ENCODE peak calls at places on chromosomes 12 and 14, in ten cellular contexts. D is MM.1S, C is fibroblast of mammary gland, S is epithelial cell of esophagus, N is sigmoid colon, Q is HepG2, U is BJ, E is testis, A is cardiac fibroblast, H is dorsolateral prefrontal cortex. F is an unnamed sample.

GRCh38 chr12:68334136-68334535 is 2.0 kb upstream of the MDM1 start:
- DNase-seq in D (no peak), C (no peak), S (peak), N (no peak), Q (no peak), U (no peak), E (peak), A (no peak), H (no peak), F (no peak)

GRCh38 chr12:47721431-47721973 is 3.8 kb downstream of the ENDOU start:
- DNase-seq in D (no peak), C (no peak), S (no peak), N (no peak), Q (no peak), U (no peak), E (no peak), A (no peak), H (no peak), F (no peak)

GRCh38 chr14:59869381-59870255 is 958 bp downstream of the RTN1 start:
- DNase-seq in D (no peak), C (no peak), S (no peak), N (peak), Q (no peak), U (no peak), E (peak), A (no peak), H (peak), F (no peak)

GRCh38 chr14:85250369-85250768 is 279.6 kb upstream of the FLRT2 start:
- DNase-seq in D (no peak), C (no peak), S (no peak), N (no peak), Q (no peak), U (no peak), E (no peak), A (no peak), H (no peak), F (peak)

GRCh38 chr12:53071591-53072551 is 7.3 kb downstream of the SPRYD3 start:
- DNase-seq in D (no peak), C (peak), S (no peak), N (peak), Q (no peak), U (no peak), E (peak), A (peak), H (no peak), F (peak)

GRCh38 chr12:21776242-21776641 is 1.7 kb upstream of the KCNJ8 start:
- DNase-seq in D (no peak), C (no peak), S (no peak), N (no peak), Q (no peak), U (no peak), E (no peak), A (no peak), H (no peak), F (no peak)

GRCh38 chr14:90759370-90760054 is 56.7 kb downstream of the TTC7B start:
- DNase-seq in D (no peak), C (peak), S (no peak), N (no peak), Q (no peak), U (no peak), E (no peak), A (no peak), H (no peak), F (no peak)

GRCh38 chr12:4506870-4507269 is 31.8 kb upstream of the RAD51AP1 start:
- DNase-seq in D (peak), C (peak), S (peak), N (no peak), Q (no peak), U (peak), E (no peak), A (peak), H (no peak), F (peak)

GRCh38 chr12:85568395-85569103 is 267.7 kb downstream of the RASSF9 start:
- DNase-seq in D (no peak), C (no peak), S (peak), N (no peak), Q (peak), U (no peak), E (no peak), A (no peak), H (no peak), F (no peak)

GRCh38 chr14:22492601-22493000 is 96.4 kb downstream of the DAD1 start:
- DNase-seq in D (no peak), C (no peak), S (no peak), N (no peak), Q (no peak), U (no peak), E (peak), A (no peak), H (no peak), F (no peak)

GRCh38 chr14:28913056-28913455 is 146.5 kb downstream of the FOXG1 start:
- DNase-seq in D (no peak), C (no peak), S (no peak), N (no peak), Q (no peak), U (no peak), E (no peak), A (no peak), H (no peak), F (no peak)

GRCh38 chr12:117850048-117850447 is 118.7 kb downstream of the KSR2 start:
- DNase-seq in D (peak), C (peak), S (peak), N (no peak), Q (peak), U (no peak), E (peak), A (peak), H (no peak), F (peak)

GRCh38 chr14:91947196-91948184 is at the start of gene FBLN5:
- DNase-seq in D (no peak), C (peak), S (peak), N (peak), Q (no peak), U (peak), E (peak), A (peak), H (peak), F (peak)

GRCh38 chr14:51922624-51923023 is 62.2 kb downstream of the GNG2 start:
- DNase-seq in D (no peak), C (no peak), S (no peak), N (peak), Q (no peak), U (no peak), E (peak), A (peak), H (no peak), F (peak)

GRCh38 chr14:89855961-89856360 is 98.6 kb downstream of the EFCAB11 start:
- DNase-seq in D (no peak), C (peak), S (peak), N (no peak), Q (no peak), U (peak), E (no peak), A (peak), H (no peak), F (peak)

GRCh38 chr12:15700595-15700994 is 88.6 kb downstream of the EPS8 start:
- DNase-seq in D (peak), C (peak), S (peak), N (no peak), Q (no peak), U (peak), E (no peak), A (peak), H (no peak), F (peak)

GRCh38 chr12:32493282-32493681 is 93.9 kb downstream of the FGD4 start:
- DNase-seq in D (no peak), C (no peak), S (no peak), N (no peak), Q (no peak), U (no peak), E (no peak), A (no peak), H (no peak), F (no peak)

DNA sequence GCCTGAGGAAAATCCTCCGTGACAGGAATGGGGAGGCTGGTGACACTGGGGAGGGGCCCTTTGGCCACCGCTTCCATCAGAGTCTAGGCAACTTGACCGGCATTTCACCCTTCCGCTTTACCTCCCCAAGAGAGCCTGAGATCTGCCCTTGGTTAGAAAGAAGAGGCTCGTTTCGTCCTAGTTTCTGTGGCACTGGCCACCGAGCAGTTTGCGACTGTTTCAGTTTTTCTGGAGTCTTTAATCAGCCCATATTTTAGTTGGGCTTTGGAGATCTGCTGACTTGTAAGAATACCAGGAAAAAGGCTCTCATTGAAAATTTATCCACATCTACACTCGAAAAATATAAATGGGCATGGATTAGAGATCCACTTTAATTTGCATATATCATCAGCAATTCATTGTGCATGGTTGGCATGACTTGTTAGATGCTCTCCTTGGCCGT is 414 bp upstream of the ANKS1B start:
- DNase-seq in D (peak), C (no peak), S (peak), N (no peak), Q (no peak), U (no peak), E (no peak), A (no peak), H (no peak), F (peak)
- H3K4me3 ChIP-seq in D (peak), C (peak), S (peak), N (peak), Q (peak), U (peak), E (peak), A (peak), H (peak), F (peak)

DNA sequence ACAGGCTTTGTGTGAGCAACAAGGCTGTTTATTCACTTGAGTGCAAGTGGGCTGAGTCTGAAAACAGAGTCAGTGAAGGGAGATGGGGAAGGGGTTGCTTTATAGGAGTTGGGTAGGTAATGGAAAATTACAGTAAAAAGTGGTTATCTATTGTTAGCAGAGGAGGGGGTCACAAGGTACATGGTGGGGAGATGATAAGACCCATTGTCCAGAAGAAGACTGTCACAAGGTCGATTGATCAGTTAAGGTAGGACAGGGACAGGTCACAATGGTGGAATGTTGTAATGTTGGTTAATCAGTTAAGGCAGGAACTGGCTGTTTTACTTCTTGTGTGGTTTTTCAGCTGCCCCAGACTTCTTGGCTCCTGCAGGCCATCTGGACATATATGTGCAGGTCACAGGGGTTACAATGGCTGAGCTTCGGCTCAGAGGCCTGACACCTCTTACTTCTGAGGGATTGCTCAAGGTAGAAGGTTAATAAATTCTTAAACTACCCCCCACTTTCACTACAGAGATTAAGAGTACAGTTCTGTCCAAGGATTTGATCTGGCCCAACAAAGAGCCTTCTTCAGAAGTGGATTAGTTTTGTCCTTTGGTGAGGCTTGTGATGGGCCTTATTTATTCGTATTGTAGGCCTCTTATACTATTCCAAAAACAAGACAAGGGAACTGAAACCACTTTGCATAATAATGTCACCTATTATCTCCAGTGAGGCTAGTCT is 13.8 kb upstream of the DHRS4 start:
- DNase-seq in D (no peak), C (no peak), S (no peak), N (no peak), Q (peak), U (no peak), E (no peak), A (no peak), H (no peak), F (no peak)
- TF ChIP-seq CTCF in D (no peak), C (no peak), S (no peak), N (no peak), Q (no peak), U (no peak), E (no peak), A (no peak), H (no peak), F (no peak)

DNA sequence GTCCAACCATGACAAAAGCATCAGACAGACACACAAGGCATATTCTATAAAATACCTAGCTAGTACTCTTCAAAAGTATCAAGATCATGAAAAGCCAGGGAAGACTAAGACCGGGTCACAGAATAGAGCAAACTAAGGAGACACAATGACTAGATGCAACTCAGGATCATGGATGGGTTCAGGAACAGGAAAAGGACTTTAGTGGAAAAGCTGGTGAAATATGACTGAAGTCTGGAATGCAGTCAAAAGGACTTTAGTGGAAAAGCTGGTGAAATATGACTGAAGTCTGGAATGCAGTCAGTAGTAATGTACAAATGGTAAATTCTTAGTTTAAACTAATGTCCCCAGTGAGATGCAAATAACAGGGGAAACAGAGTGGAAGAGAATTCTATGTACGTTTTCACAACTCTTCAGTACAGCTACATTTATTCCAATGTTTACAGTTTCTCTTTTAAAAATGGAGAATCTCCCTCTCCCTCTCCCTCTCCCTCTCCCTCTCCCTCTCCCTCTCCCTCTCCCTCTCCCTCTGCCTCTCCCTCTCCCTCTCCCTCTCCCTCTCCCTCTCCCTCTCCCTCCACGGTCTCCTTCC is 49.1 kb downstream of the ITPR2 start:
- DNase-seq in D (no peak), C (no peak), S (no peak), N (no peak), Q (no peak), U (no peak), E (no peak), A (no peak), H (no peak), F (no peak)
- H3K4me3 ChIP-seq in D (no peak), C (peak), S (no peak), N (no peak), Q (no peak), U (no peak), E (no peak), A (no peak), H (no peak), F (no peak)

GRCh38 chr12:19855876-19856275 is 416.6 kb downstream of the AEBP2 start:
- DNase-seq in D (no peak), C (no peak), S (no peak), N (no peak), Q (no peak), U (no peak), E (no peak), A (peak), H (no peak), F (no peak)
- TF ChIP-seq CTCF in D (no peak), C (no peak), S (no peak), N (no peak), Q (no peak), U (no peak), E (no peak), A (no peak), H (no peak), F (no peak)

GRCh38 chr12:29728033-29728432 is 55.7 kb downstream of the TMTC1 start:
- DNase-seq in D (no peak), C (no peak), S (no peak), N (no peak), Q (no peak), U (no peak), E (no peak), A (no peak), H (no peak), F (no peak)

GRCh38 chr12:29725587-29726320 is 58.0 kb downstream of the TMTC1 start:
- DNase-seq in D (no peak), C (peak), S (no peak), N (peak), Q (no peak), U (no peak), E (peak), A (peak), H (peak), F (peak)

GRCh38 chr12:29730481-29730880 is 53.3 kb downstream of the TMTC1 start:
- DNase-seq in D (no peak), C (no peak), S (no peak), N (no peak), Q (no peak), U (no peak), E (no peak), A (no peak), H (no peak), F (no peak)

GRCh38 chr12:29726321-29726692 is 57.4 kb downstream of the TMTC1 start:
- DNase-seq in D (no peak), C (peak), S (no peak), N (no peak), Q (no peak), U (no peak), E (no peak), A (peak), H (no peak), F (peak)

DNA sequence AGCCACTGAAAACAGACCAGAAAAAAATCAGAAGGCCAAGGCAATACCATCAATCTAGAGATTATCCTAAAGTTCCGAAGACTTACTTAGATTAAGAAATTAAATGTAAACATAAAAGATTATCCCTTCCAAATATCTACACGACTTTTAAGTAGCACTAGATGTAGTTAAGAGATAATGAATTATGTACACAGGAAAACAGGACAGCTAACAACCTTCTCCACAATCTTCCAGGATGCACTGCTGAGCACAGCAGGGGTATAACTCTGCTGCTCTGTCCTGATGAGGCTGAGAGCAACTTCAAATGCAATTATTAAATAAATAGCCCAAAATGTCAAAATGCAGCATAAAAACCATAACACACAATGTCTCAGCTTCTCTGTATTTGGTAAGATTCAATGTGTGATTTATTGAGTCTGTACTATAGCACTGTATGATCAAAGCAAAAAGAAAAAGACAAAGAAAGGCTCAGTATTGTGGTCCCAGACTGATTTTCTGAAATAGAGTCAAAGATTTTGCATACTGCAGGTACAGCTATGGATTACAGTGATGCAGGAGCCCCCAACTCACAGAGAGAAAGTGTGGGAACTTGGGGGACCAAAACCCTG is 56.9 kb downstream of the TMTC1 start:
- DNase-seq in D (no peak), C (no peak), S (no peak), N (no peak), Q (no peak), U (no peak), E (no peak), A (no peak), H (no peak), F (no peak)
- H3K4me3 ChIP-seq in D (no peak), C (no peak), S (no peak), N (no peak), Q (no peak), U (no peak), E (no peak), A (no peak), H (no peak), F (no peak)

GRCh38 chr12:107402041-107403022 is 283.3 kb upstream of the PWP1 start:
- DNase-seq in D (peak), C (peak), S (peak), N (no peak), Q (peak), U (no peak), E (peak), A (peak), H (no peak), F (peak)
- TF ChIP-seq CTCF in D (peak), C (peak), S (peak), N (no peak), Q (peak), U (peak), E (peak), A (peak), H (peak), F (peak)

GRCh38 chr12:565589-566105 is 97.6 kb downstream of the NINJ2 start:
- DNase-seq in D (no peak), C (no peak), S (no peak), N (no peak), Q (no peak), U (no peak), E (no peak), A (no peak), H (no peak), F (no peak)
- H3K4me3 ChIP-seq in D (no peak), C (no peak), S (no peak), N (no peak), Q (no peak), U (no peak), E (no peak), A (no peak), H (no peak), F (no peak)

F was measured in choroid plexus epithelial cell.